ENCODE peak calls at places on chromosomes 5 and 9, in seven cellular contexts. F is sciatic nerve; H is stimulated activated CD8-positive, alpha-beta memory T cell treated with anti-CD3 and anti-CD28 coated beads, Interleukin-2, amount 100 ng/mL, for 48 hours; R is RCC 7860; N is erythroblast; U is fibroblast of mammary gland; P is ovary. O is an unnamed sample.

GRCh38 chr9:98538626-98539031 is 170.1 kb downstream of the GABBR2 start:
- DNase-seq in F (no peak), H (no peak), R (no peak), P (no peak), U (no peak), N (no peak), O (no peak)

GRCh38 chr9:10605388-10605787 is 7.4 kb downstream of the PTPRD start:
- DNase-seq in R (no peak), N (no peak), U (no peak), F (no peak), P (no peak), H (no peak), O (no peak)

GRCh38 chr9:22088372-22089063 is 79.4 kb upstream of the CDKN2B start:
- DNase-seq in U (no peak), P (no peak), R (no peak), N (no peak), F (no peak), H (no peak), O (peak)

GRCh38 chr5:133884525-133885311 is 83.7 kb downstream of the C5orf15 start:
- DNase-seq in F (peak), U (peak), R (no peak), P (no peak), H (no peak), N (no peak), O (no peak)

GRCh38 chr9:21684831-21685362 is 117.5 kb upstream of the MTAP start:
- DNase-seq in N (no peak), U (peak), R (peak), H (no peak), F (no peak), P (no peak), O (no peak)

GRCh38 chr9:134189475-134190231 is 25.3 kb upstream of the RNU6ATAC start:
- DNase-seq in H (no peak), P (peak), U (no peak), N (no peak), R (no peak), F (peak), O (no peak)

GRCh38 chr5:179617930-179618329 is 5.5 kb downstream of the HNRNPH1 start:
- DNase-seq in P (no peak), F (no peak), N (no peak), R (no peak), H (no peak), U (no peak), O (no peak)

GRCh38 chr9:29685531-29685930 is 2112.2 kb upstream of the C9orf72 start:
- DNase-seq in F (no peak), R (no peak), H (no peak), U (no peak), P (no peak), N (no peak), O (no peak)

GRCh38 chr5:178895615-178896571 is at the start of gene ZFP2:
- DNase-seq in P (peak), H (no peak), U (peak), N (no peak), R (peak), F (peak), O (no peak)

GRCh38 chr9:21031091-21031817 is at the start of gene HACD4:
- DNase-seq in U (peak), R (no peak), N (peak), H (peak), F (peak), P (peak), O (no peak)

GRCh38 chr9:116355153-116355827 is 201.7 kb downstream of the PAPPA start:
- DNase-seq in H (no peak), R (no peak), P (peak), N (no peak), U (no peak), F (no peak), O (no peak)

GRCh38 chr5:132198571-132198970 is 29.1 kb downstream of the P4HA2 start:
- DNase-seq in R (no peak), U (no peak), F (no peak), H (no peak), P (no peak), N (no peak), O (peak)

GRCh38 chr9:29750062-29750461 is 2176.8 kb upstream of the C9orf72 start:
- DNase-seq in P (no peak), H (no peak), U (no peak), F (no peak), R (peak), N (no peak), O (no peak)

GRCh38 chr9:126838895-126839294 is 21.5 kb upstream of the ZBTB34 start:
- DNase-seq in N (no peak), F (no peak), U (no peak), R (no peak), H (no peak), P (no peak), O (no peak)

GRCh38 chr5:143554194-143554717 is 150.8 kb upstream of the NR3C1 start:
- DNase-seq in H (no peak), U (peak), P (no peak), N (no peak), F (no peak), R (peak), O (no peak)

GRCh38 chr5:9197881-9198260 is 348.0 kb downstream of the SEMA5A start:
- DNase-seq in H (no peak), P (no peak), N (no peak), F (no peak), U (peak), R (no peak), O (no peak)

GRCh38 chr5:149782018-149782899 is 52.1 kb downstream of the PPARGC1B start:
- DNase-seq in R (no peak), U (peak), F (no peak), N (no peak), P (peak), H (no peak), O (no peak)

GRCh38 chr9:92293075-92293354 is 482 bp downstream of the IARS1 start:
- DNase-seq in H (no peak), F (no peak), N (peak), U (no peak), P (no peak), R (no peak), O (no peak)

GRCh38 chr9:135500071-135500524 is 384 bp upstream of the MRPS2 start:
- DNase-seq in P (no peak), U (peak), H (no peak), R (no peak), F (no peak), N (no peak), O (no peak)

GRCh38 chr9:94692601-94693000 is 33.9 kb upstream of the AOPEP start:
- DNase-seq in F (no peak), N (no peak), P (no peak), U (no peak), R (peak), H (no peak), O (no peak)

GRCh38 chr5:163269624-163270023 is 167.8 kb upstream of the CCNG1 start:
- DNase-seq in F (no peak), R (no peak), U (no peak), H (no peak), N (no peak), P (no peak), O (no peak)